ENCODE peak calls at places on chromosome 10, in four cellular contexts. G is breast epithelium, O is cardiac fibroblast, P is NB4. U is an unnamed sample.

GRCh38 chr10:8279598-8279997 is 225.1 kb downstream of the GATA3 start:
- DNase-seq in G (no peak), O (peak; percentile 61), P (no peak), U (no peak)

GRCh38 chr10:19640864-19641263 is 175.4 kb upstream of the PLXDC2 start:
- DNase-seq in G (no peak), O (no peak), P (no peak), U (no peak)

GRCh38 chr10:53843691-53844362 is 957.2 kb downstream of the PCDH15 start:
- DNase-seq in G (no peak), O (no peak), P (no peak), U (no peak)

GRCh38 chr10:112490543-112490942 is 43.5 kb downstream of the VTI1A start:
- DNase-seq in G (no peak), O (peak; percentile 35), P (no peak), U (no peak)

GRCh38 chr10:86971146-86971991 is 3.1 kb downstream of the ADIRF start:
- DNase-seq in G (peak; percentile 94), O (peak; percentile 84), P (peak; percentile 74), U (no peak)

GRCh38 chr10:49160110-49160509 is 26.3 kb upstream of the FAM170B start:
- DNase-seq in G (no peak), O (no peak), P (no peak), U (no peak)

GRCh38 chr10:68086910-68087309 is 11.8 kb upstream of the HERC4 start:
- DNase-seq in G (no peak), O (no peak), P (no peak), U (no peak)

GRCh38 chr10:70828923-70829322 is 13.2 kb downstream of the SGPL1 start:
- DNase-seq in G (no peak), O (no peak), P (no peak), U (no peak)

GRCh38 chr10:92290076-92290836 is 622 bp downstream of the CPEB3 start:
- DNase-seq in G (peak; percentile 37), O (peak; percentile 52), P (peak; percentile 52), U (no peak)

GRCh38 chr10:131656446-131656845 is 244.4 kb upstream of the PPP2R2D start:
- DNase-seq in G (no peak), O (no peak), P (no peak), U (no peak)

GRCh38 chr10:129441391-129442009 is 25.5 kb upstream of the MGMT start:
- DNase-seq in G (no peak), O (no peak), P (no peak), U (no peak)

GRCh38 chr10:114163062-114163861 is 10.7 kb downstream of the CCDC186 start:
- DNase-seq in G (no peak), O (no peak), P (no peak), U (no peak)

GRCh38 chr10:95229724-95230627 is 35.9 kb downstream of the ACSM6 start:
- DNase-seq in G (no peak), O (peak; percentile 96), P (no peak), U (no peak)

GRCh38 chr10:114413398-114413797 is 9.1 kb upstream of the AFAP1L2 start:
- DNase-seq in G (peak; percentile 82), O (no peak), P (peak; percentile 75), U (no peak)

GRCh38 chr10:127974911-127975310 is 68.0 kb downstream of the PTPRE start:
- DNase-seq in G (no peak), O (no peak), P (no peak), U (no peak)

GRCh38 chr10:5628798-5629788 is 37.3 kb downstream of the ASB13 start:
- DNase-seq in G (no peak), O (peak; percentile 57), P (no peak), U (no peak)

GRCh38 chr10:317926-318325 is 182.7 kb downstream of the ZMYND11 start:
- DNase-seq in G (no peak), O (no peak), P (no peak), U (no peak)

GRCh38 chr10:21860718-21861117 is 142.8 kb downstream of the DNAJC1 start:
- DNase-seq in G (no peak), O (peak; percentile 42), P (peak; percentile 9), U (no peak)

GRCh38 chr10:86688398-86688921 is 20.1 kb downstream of the LDB3 start:
- DNase-seq in G (peak; percentile 33), O (peak; percentile 83), P (peak; percentile 84), U (no peak)

GRCh38 chr10:28837613-28838390 is 160.5 kb downstream of the BAMBI start:
- DNase-seq in G (no peak), O (no peak), P (no peak), U (no peak)

GRCh38 chr10:85646312-85646711 is 720.3 kb downstream of the GRID1 start:
- DNase-seq in G (no peak), O (no peak), P (no peak), U (no peak)

GRCh38 chr10:89086801-89087513 is 96.4 kb downstream of the FAS start:
- DNase-seq in G (no peak), O (peak; percentile 100), P (peak; percentile 95), U (no peak)

GRCh38 chr10:63346015-63346441 is 119.7 kb downstream of the JMJD1C start:
- DNase-seq in G (no peak), O (peak; percentile 75), P (peak; percentile 20), U (no peak)

GRCh38 chr10:130169136-130169888 is 33.1 kb downstream of the GLRX3 start:
- DNase-seq in G (no peak), O (peak; percentile 42), P (no peak), U (no peak)

GRCh38 chr10:21257919-21258318 is 267.6 kb downstream of the SKIDA1 start:
- DNase-seq in G (no peak), O (peak; percentile 80), P (no peak), U (no peak)

GRCh38 chr10:92756233-92757065 is 66.7 kb downstream of the HHEX start:
- DNase-seq in G (no peak), O (no peak), P (peak; percentile 72), U (no peak)

GRCh38 chr10:60594476-60595051 is 183.7 kb upstream of the CDK1 start:
- DNase-seq in G (no peak), O (peak; percentile 36), P (no peak), U (no peak)

GRCh38 chr10:21502371-21502765 is 23.1 kb downstream of the SKIDA1 start:
- DNase-seq in G (no peak), O (no peak), P (no peak), U (no peak)

GRCh38 chr10:59887972-59888640 is 18.2 kb downstream of the CCDC6 start:
- DNase-seq in G (no peak), O (no peak), P (no peak), U (no peak)

GRCh38 chr10:10883737-10884136 is 133.9 kb upstream of the CELF2 start:
- DNase-seq in G (no peak), O (no peak), P (no peak), U (no peak)

GRCh38 chr10:102485093-102485785 is 17.3 kb downstream of the ACTR1A start:
- DNase-seq in G (no peak), O (no peak), P (no peak), U (no peak)

GRCh38 chr10:13597909-13598308 is 11.1 kb downstream of the PRPF18 start:
- DNase-seq in G (no peak), O (no peak), P (no peak), U (no peak)

GRCh38 chr10:96789571-96790108 is 42.5 kb upstream of the LCOR start:
- DNase-seq in G (no peak), O (no peak), P (peak; percentile 55), U (no peak)

GRCh38 chr10:75662715-75663114 is 231.3 kb downstream of the LRMDA start:
- DNase-seq in G (peak; percentile 55), O (peak; percentile 7), P (peak; percentile 63), U (no peak)

DNA sequence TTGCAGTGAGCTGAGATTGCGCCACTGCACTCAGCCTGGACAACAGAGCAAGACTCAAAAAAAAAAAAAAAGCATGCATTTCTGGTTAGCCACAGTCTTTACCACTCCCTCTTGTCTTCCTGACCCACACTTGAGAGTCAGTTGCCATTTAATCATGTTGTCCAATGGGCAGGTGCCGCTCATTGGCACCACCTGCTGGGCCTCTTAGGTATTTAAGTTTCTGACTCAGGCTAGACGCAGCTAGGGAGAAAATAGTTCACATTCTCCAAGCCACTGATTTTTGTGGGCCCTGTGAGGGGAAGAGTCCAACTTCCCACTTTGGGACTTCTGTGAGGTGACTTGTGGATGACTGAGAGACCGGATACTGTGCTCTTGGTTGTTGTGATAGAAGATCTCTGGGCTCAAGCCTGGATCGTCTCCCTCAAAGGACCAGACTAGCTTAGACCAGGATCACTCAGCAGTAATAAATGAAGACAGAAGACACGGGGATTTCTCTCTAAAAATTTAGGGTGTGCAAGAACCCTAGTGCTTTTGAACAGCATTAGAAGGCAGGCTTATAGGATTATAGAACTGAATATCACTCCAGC is 26.8 kb upstream of the SORCS3 start:
- DNase-seq in G (no peak), O (peak; percentile 47), P (peak; percentile 50), U (no peak)
- TF ChIP-seq CTCF in G (no peak), O (peak; percentile 62), P (peak; percentile 78), U (peak; percentile 55)

GRCh38 chr10:16679511-16679910 is 137.7 kb downstream of the RSU1 start:
- DNase-seq in G (no peak), O (no peak), P (no peak), U (no peak)
- TF ChIP-seq CTCF in G (no peak), O (no peak), P (no peak), U (no peak)

DNA sequence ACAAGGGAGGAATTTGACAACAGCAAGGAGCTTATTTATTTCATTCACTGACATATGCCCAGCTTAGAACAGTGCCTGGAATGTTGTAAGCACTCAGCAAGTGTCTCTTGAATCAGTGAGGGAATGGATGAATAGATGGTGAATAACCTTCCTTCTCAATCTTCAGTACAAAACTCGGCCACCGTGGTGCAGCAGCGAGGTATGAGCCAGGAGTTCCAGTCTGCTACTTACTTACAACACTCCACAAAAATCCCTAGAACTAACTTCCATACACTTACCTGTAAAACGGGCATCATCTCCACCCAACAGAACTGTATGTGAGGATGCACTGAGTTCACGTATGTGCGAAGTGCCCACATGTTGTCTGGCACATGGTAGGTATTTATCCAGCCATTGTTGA is 237.4 kb downstream of the WDR11 start:
- DNase-seq in G (no peak), O (no peak), P (peak; percentile 28), U (no peak)
- TF ChIP-seq CTCF in G (no peak), O (no peak), P (peak; percentile 28), U (peak; percentile 38)

GRCh38 chr10:104327745-104328635 is 10.3 kb downstream of the ITPRIP start:
- DNase-seq in G (no peak), O (peak; percentile 86), P (peak; percentile 87), U (no peak)

GRCh38 chr10:104328636-104328915 is 9.7 kb downstream of the ITPRIP start:
- DNase-seq in G (no peak), O (no peak), P (no peak), U (no peak)

GRCh38 chr10:104330168-104331117 is 7.8 kb downstream of the ITPRIP start:
- DNase-seq in G (peak; percentile 67), O (peak; percentile 87), P (no peak), U (no peak)

GRCh38 chr10:104329754-104330153 is 8.5 kb downstream of the ITPRIP start:
- DNase-seq in G (no peak), O (peak; percentile 94), P (peak; percentile 78), U (no peak)

DNA sequence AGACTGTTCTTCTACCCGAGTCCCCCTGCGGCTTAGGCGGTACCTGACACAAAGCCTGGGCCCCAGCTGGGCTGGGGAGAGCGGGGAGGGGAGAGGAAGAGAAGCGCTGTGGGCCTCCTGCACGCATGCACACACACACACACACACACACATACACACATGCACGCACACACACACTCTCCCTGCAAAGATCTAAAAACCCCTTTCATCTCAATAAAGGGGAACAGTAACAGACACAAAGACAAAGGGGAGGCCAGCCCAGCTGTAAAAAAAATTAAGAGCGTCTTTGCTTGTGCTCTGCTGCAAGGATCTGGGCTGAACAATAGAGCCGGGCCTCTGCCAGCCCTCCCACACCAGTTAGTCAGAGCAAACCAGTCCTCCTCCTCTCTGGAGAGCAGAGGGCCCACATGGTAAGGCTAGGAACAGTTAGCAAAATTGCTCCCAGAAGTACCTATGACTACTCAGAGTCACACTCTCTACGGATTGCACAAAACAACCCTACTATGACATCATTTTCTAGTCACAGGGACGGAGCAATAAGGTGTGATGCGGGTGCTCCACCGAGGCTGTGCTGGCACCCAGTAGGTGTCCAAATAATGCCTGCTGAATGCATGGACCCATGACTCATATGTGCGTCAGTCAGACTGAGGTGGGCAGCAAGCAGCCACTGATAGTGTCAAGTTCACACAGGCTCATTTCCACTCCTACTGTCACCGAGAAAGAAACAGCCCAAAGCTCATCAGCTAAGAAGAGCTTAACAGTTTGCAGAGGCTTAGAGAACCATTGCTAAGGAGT is 9.2 kb downstream of the ITPRIP start:
- DNase-seq in G (peak; percentile 65), O (peak; percentile 98), P (peak; percentile 95), U (no peak)
- TF ChIP-seq CTCF in G (no peak), O (no peak), P (no peak), U (no peak)

U was measured in D721Med.